ENCODE peak calls at places on chromosomes 3 and 15, in eight cellular contexts. One of them, this sample, is unnamed.

GRCh38 chr3:114706591-114707224 is 412.9 kb downstream of the TIGIT start:
- DNase-seq in tibial nerve: no peak
- DNase-seq in prostate gland: no peak
- DNase-seq in ascending aorta: no peak
- DNase-seq in pancreas: peak
- DNase-seq in cardiac muscle cell: peak
- DNase-seq in left ventricle myocardium inferior: no peak
- DNase-seq in A549: peak
- DNase-seq in this sample: no peak

GRCh38 chr15:67678948-67679347 is 136.4 kb downstream of the MAP2K5 start:
- DNase-seq in tibial nerve: no peak
- DNase-seq in prostate gland: no peak
- DNase-seq in ascending aorta: no peak
- DNase-seq in pancreas: no peak
- DNase-seq in cardiac muscle cell: no peak
- DNase-seq in left ventricle myocardium inferior: no peak
- DNase-seq in A549: no peak
- DNase-seq in this sample: no peak

GRCh38 chr3:18683900-18684299 is 258.8 kb upstream of the SATB1 start:
- DNase-seq in tibial nerve: no peak
- DNase-seq in prostate gland: no peak
- DNase-seq in ascending aorta: no peak
- DNase-seq in pancreas: no peak
- DNase-seq in cardiac muscle cell: no peak
- DNase-seq in left ventricle myocardium inferior: no peak
- DNase-seq in A549: no peak
- DNase-seq in this sample: no peak

GRCh38 chr3:65953301-65953812 is 85.4 kb downstream of the MAGI1 start:
- DNase-seq in tibial nerve: no peak
- DNase-seq in prostate gland: peak
- DNase-seq in ascending aorta: no peak
- DNase-seq in pancreas: peak
- DNase-seq in cardiac muscle cell: peak
- DNase-seq in left ventricle myocardium inferior: no peak
- DNase-seq in A549: no peak
- DNase-seq in this sample: no peak

GRCh38 chr3:177250108-177250507 is 52.8 kb upstream of the TBL1XR1 start:
- DNase-seq in tibial nerve: no peak
- DNase-seq in prostate gland: no peak
- DNase-seq in ascending aorta: no peak
- DNase-seq in pancreas: no peak
- DNase-seq in cardiac muscle cell: peak
- DNase-seq in left ventricle myocardium inferior: no peak
- DNase-seq in A549: no peak
- DNase-seq in this sample: no peak

GRCh38 chr3:39529551-39529950 is 62.1 kb downstream of the MOBP start:
- DNase-seq in tibial nerve: no peak
- DNase-seq in prostate gland: no peak
- DNase-seq in ascending aorta: no peak
- DNase-seq in pancreas: no peak
- DNase-seq in cardiac muscle cell: no peak
- DNase-seq in left ventricle myocardium inferior: no peak
- DNase-seq in A549: no peak
- DNase-seq in this sample: no peak

GRCh38 chr3:17910922-17911321 is 168.5 kb upstream of the TBC1D5 start:
- DNase-seq in tibial nerve: no peak
- DNase-seq in prostate gland: no peak
- DNase-seq in ascending aorta: no peak
- DNase-seq in pancreas: no peak
- DNase-seq in cardiac muscle cell: no peak
- DNase-seq in left ventricle myocardium inferior: no peak
- DNase-seq in A549: no peak
- DNase-seq in this sample: no peak

GRCh38 chr15:99249270-99249817 is at the start of gene TTC23:
- DNase-seq in tibial nerve: no peak
- DNase-seq in prostate gland: peak
- DNase-seq in ascending aorta: peak
- DNase-seq in pancreas: peak
- DNase-seq in cardiac muscle cell: peak
- DNase-seq in left ventricle myocardium inferior: no peak
- DNase-seq in A549: peak
- DNase-seq in this sample: no peak

GRCh38 chr3:46008058-46008457 is 12.4 kb upstream of the FYCO1 start:
- DNase-seq in tibial nerve: no peak
- DNase-seq in prostate gland: no peak
- DNase-seq in ascending aorta: no peak
- DNase-seq in pancreas: no peak
- DNase-seq in cardiac muscle cell: no peak
- DNase-seq in left ventricle myocardium inferior: no peak
- DNase-seq in A549: no peak
- DNase-seq in this sample: no peak

GRCh38 chr3:78846688-78847087 is 921.1 kb downstream of the ROBO1 start:
- DNase-seq in tibial nerve: no peak
- DNase-seq in prostate gland: no peak
- DNase-seq in ascending aorta: no peak
- DNase-seq in pancreas: no peak
- DNase-seq in cardiac muscle cell: peak
- DNase-seq in left ventricle myocardium inferior: no peak
- DNase-seq in A549: no peak
- DNase-seq in this sample: peak

GRCh38 chr3:69763976-69764851 is 24.9 kb downstream of the MITF start:
- DNase-seq in tibial nerve: no peak
- DNase-seq in prostate gland: no peak
- DNase-seq in ascending aorta: no peak
- DNase-seq in pancreas: no peak
- DNase-seq in cardiac muscle cell: no peak
- DNase-seq in left ventricle myocardium inferior: no peak
- DNase-seq in A549: peak
- DNase-seq in this sample: no peak

GRCh38 chr15:51917493-51917892 is 54.1 kb downstream of the LEO1 start:
- DNase-seq in tibial nerve: no peak
- DNase-seq in prostate gland: no peak
- DNase-seq in ascending aorta: no peak
- DNase-seq in pancreas: no peak
- DNase-seq in cardiac muscle cell: peak
- DNase-seq in left ventricle myocardium inferior: no peak
- DNase-seq in A549: peak
- DNase-seq in this sample: peak

GRCh38 chr3:164208846-164209245 is 869.5 kb downstream of the SI start:
- DNase-seq in tibial nerve: no peak
- DNase-seq in prostate gland: no peak
- DNase-seq in ascending aorta: no peak
- DNase-seq in pancreas: no peak
- DNase-seq in cardiac muscle cell: no peak
- DNase-seq in left ventricle myocardium inferior: no peak
- DNase-seq in A549: no peak
- DNase-seq in this sample: no peak

GRCh38 chr3:98039322-98040024 is 4.4 kb upstream of the GABRR3 start:
- DNase-seq in tibial nerve: no peak
- DNase-seq in prostate gland: peak
- DNase-seq in ascending aorta: peak
- DNase-seq in pancreas: peak
- DNase-seq in cardiac muscle cell: peak
- DNase-seq in left ventricle myocardium inferior: peak
- DNase-seq in A549: peak
- DNase-seq in this sample: peak

GRCh38 chr3:187848396-187848795 is 103.1 kb upstream of the BCL6 start:
- DNase-seq in tibial nerve: no peak
- DNase-seq in prostate gland: no peak
- DNase-seq in ascending aorta: no peak
- DNase-seq in pancreas: no peak
- DNase-seq in cardiac muscle cell: no peak
- DNase-seq in left ventricle myocardium inferior: no peak
- DNase-seq in A549: no peak
- DNase-seq in this sample: no peak

GRCh38 chr3:187852842-187853727 is 107.8 kb upstream of the BCL6 start:
- DNase-seq in tibial nerve: no peak
- DNase-seq in prostate gland: no peak
- DNase-seq in ascending aorta: no peak
- DNase-seq in pancreas: no peak
- DNase-seq in cardiac muscle cell: no peak
- DNase-seq in left ventricle myocardium inferior: no peak
- DNase-seq in A549: peak
- DNase-seq in this sample: no peak

GRCh38 chr3:187845826-187846225 is 100.6 kb upstream of the BCL6 start:
- DNase-seq in tibial nerve: no peak
- DNase-seq in prostate gland: no peak
- DNase-seq in ascending aorta: no peak
- DNase-seq in pancreas: no peak
- DNase-seq in cardiac muscle cell: no peak
- DNase-seq in left ventricle myocardium inferior: no peak
- DNase-seq in A549: no peak
- DNase-seq in this sample: no peak

GRCh38 chr3:187850256-187851010 is 105.2 kb upstream of the BCL6 start:
- DNase-seq in tibial nerve: peak
- DNase-seq in prostate gland: no peak
- DNase-seq in ascending aorta: no peak
- DNase-seq in pancreas: no peak
- DNase-seq in cardiac muscle cell: no peak
- DNase-seq in left ventricle myocardium inferior: no peak
- DNase-seq in A549: peak
- DNase-seq in this sample: no peak

GRCh38 chr3:187849255-187849654 is 104.0 kb upstream of the BCL6 start:
- DNase-seq in tibial nerve: no peak
- DNase-seq in prostate gland: no peak
- DNase-seq in ascending aorta: no peak
- DNase-seq in pancreas: no peak
- DNase-seq in cardiac muscle cell: no peak
- DNase-seq in left ventricle myocardium inferior: no peak
- DNase-seq in A549: no peak
- DNase-seq in this sample: no peak
- H3K27ac ChIP-seq in tibial nerve: no peak
- H3K27ac ChIP-seq in prostate gland: no peak
- H3K27ac ChIP-seq in ascending aorta: no peak
- H3K27ac ChIP-seq in pancreas: no peak
- H3K27ac ChIP-seq in cardiac muscle cell: no peak
- H3K27ac ChIP-seq in left ventricle myocardium inferior: no peak
- H3K27ac ChIP-seq in A549: no peak
- H3K27ac ChIP-seq in this sample: no peak

DNA sequence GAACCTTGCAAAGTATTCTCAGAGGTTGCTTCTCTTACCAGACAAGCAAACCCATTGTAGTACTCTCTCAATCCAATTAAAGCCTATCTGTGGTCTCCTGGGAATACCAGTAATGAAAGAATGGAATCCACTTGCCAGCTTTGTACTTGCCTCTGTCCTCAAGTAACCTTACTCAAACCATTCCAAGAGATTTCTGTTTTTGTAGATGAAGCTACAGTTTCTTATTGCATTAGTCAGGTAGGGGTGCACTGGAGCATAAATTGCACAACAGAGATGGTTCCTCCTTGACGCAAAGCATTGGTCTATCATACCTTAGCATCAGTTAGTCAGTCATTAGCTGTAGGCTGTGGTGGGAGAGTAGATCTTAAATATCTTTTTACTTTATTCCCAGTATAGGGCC is 52.9 kb downstream of the BTLA start:
- DNase-seq in tibial nerve: no peak
- DNase-seq in prostate gland: no peak
- DNase-seq in ascending aorta: no peak
- DNase-seq in pancreas: no peak
- DNase-seq in cardiac muscle cell: peak
- DNase-seq in left ventricle myocardium inferior: no peak
- DNase-seq in A549: no peak
- DNase-seq in this sample: no peak
- H3K4me3 ChIP-seq in tibial nerve: no peak
- H3K4me3 ChIP-seq in prostate gland: no peak
- H3K4me3 ChIP-seq in ascending aorta: no peak
- H3K4me3 ChIP-seq in pancreas: no peak
- H3K4me3 ChIP-seq in cardiac muscle cell: no peak
- H3K4me3 ChIP-seq in left ventricle myocardium inferior: no peak
- H3K4me3 ChIP-seq in A549: no peak
- H3K4me3 ChIP-seq in this sample: no peak

GRCh38 chr15:33069161-33069560 is 125.4 kb downstream of the FMN1 start:
- DNase-seq in tibial nerve: no peak
- DNase-seq in prostate gland: no peak
- DNase-seq in ascending aorta: no peak
- DNase-seq in pancreas: no peak
- DNase-seq in cardiac muscle cell: no peak
- DNase-seq in left ventricle myocardium inferior: no peak
- DNase-seq in A549: no peak
- DNase-seq in this sample: no peak

GRCh38 chr15:33076937-33077336 is 117.6 kb downstream of the FMN1 start:
- DNase-seq in tibial nerve: no peak
- DNase-seq in prostate gland: no peak
- DNase-seq in ascending aorta: no peak
- DNase-seq in pancreas: no peak
- DNase-seq in cardiac muscle cell: no peak
- DNase-seq in left ventricle myocardium inferior: no peak
- DNase-seq in A549: no peak
- DNase-seq in this sample: no peak

GRCh38 chr15:33071451-33071850 is 123.1 kb downstream of the FMN1 start:
- DNase-seq in tibial nerve: no peak
- DNase-seq in prostate gland: no peak
- DNase-seq in ascending aorta: no peak
- DNase-seq in pancreas: no peak
- DNase-seq in cardiac muscle cell: no peak
- DNase-seq in left ventricle myocardium inferior: no peak
- DNase-seq in A549: no peak
- DNase-seq in this sample: no peak

GRCh38 chr15:33074942-33075341 is 119.6 kb downstream of the FMN1 start:
- DNase-seq in tibial nerve: no peak
- DNase-seq in prostate gland: no peak
- DNase-seq in ascending aorta: no peak
- DNase-seq in pancreas: no peak
- DNase-seq in cardiac muscle cell: no peak
- DNase-seq in left ventricle myocardium inferior: no peak
- DNase-seq in A549: no peak
- DNase-seq in this sample: no peak
- TF ChIP-seq CTCF in tibial nerve: no peak
- TF ChIP-seq CTCF in prostate gland: no peak
- TF ChIP-seq CTCF in ascending aorta: no peak
- TF ChIP-seq CTCF in pancreas: no peak
- TF ChIP-seq CTCF in cardiac muscle cell: no peak
- TF ChIP-seq CTCF in left ventricle myocardium inferior: peak
- TF ChIP-seq CTCF in A549: no peak
- TF ChIP-seq CTCF in this sample: peak

GRCh38 chr3:186990878-186991308 is 60.6 kb downstream of the ST6GAL1 start:
- DNase-seq in tibial nerve: no peak
- DNase-seq in prostate gland: peak
- DNase-seq in ascending aorta: no peak
- DNase-seq in pancreas: no peak
- DNase-seq in cardiac muscle cell: no peak
- DNase-seq in left ventricle myocardium inferior: no peak
- DNase-seq in A549: no peak
- DNase-seq in this sample: no peak

GRCh38 chr3:186989429-186989828 is 59.1 kb downstream of the ST6GAL1 start:
- DNase-seq in tibial nerve: no peak
- DNase-seq in prostate gland: no peak
- DNase-seq in ascending aorta: no peak
- DNase-seq in pancreas: no peak
- DNase-seq in cardiac muscle cell: no peak
- DNase-seq in left ventricle myocardium inferior: no peak
- DNase-seq in A549: no peak
- DNase-seq in this sample: no peak

GRCh38 chr3:186988806-186989205 is 58.5 kb downstream of the ST6GAL1 start:
- DNase-seq in tibial nerve: no peak
- DNase-seq in prostate gland: no peak
- DNase-seq in ascending aorta: no peak
- DNase-seq in pancreas: no peak
- DNase-seq in cardiac muscle cell: no peak
- DNase-seq in left ventricle myocardium inferior: no peak
- DNase-seq in A549: no peak
- DNase-seq in this sample: no peak

GRCh38 chr3:186991470-186991869 is 61.1 kb downstream of the ST6GAL1 start:
- DNase-seq in tibial nerve: no peak
- DNase-seq in prostate gland: no peak
- DNase-seq in ascending aorta: no peak
- DNase-seq in pancreas: no peak
- DNase-seq in cardiac muscle cell: no peak
- DNase-seq in left ventricle myocardium inferior: no peak
- DNase-seq in A549: no peak
- DNase-seq in this sample: no peak

GRCh38 chr3:186990282-186990681 is 60.0 kb downstream of the ST6GAL1 start:
- DNase-seq in tibial nerve: no peak
- DNase-seq in prostate gland: no peak
- DNase-seq in ascending aorta: no peak
- DNase-seq in pancreas: no peak
- DNase-seq in cardiac muscle cell: no peak
- DNase-seq in left ventricle myocardium inferior: no peak
- DNase-seq in A549: no peak
- DNase-seq in this sample: no peak
- H3K27ac ChIP-seq in tibial nerve: no peak
- H3K27ac ChIP-seq in prostate gland: peak
- H3K27ac ChIP-seq in ascending aorta: peak
- H3K27ac ChIP-seq in pancreas: no peak
- H3K27ac ChIP-seq in cardiac muscle cell: no peak
- H3K27ac ChIP-seq in left ventricle myocardium inferior: peak
- H3K27ac ChIP-seq in A549: no peak
- H3K27ac ChIP-seq in this sample: no peak